ENCODE peak calls at places on chromosome 1, in eight cellular contexts. Q is HCT116; I is suprapubic skin; K is vagina; S is neural progenitor cell; N is CD8-positive, alpha-beta T cell; X is stomach; H is PC-3. W is an unnamed sample.

GRCh38 chr1:215599418-215599817 is 32.3 kb downstream of the KCTD3 start:
- DNase-seq in X (no peak), I (no peak), S (no peak), Q (no peak), H (no peak), N (no peak), K (no peak), W (no peak)

GRCh38 chr1:110059133-110059863 is 11.2 kb downstream of the ALX3 start:
- DNase-seq in X (no peak), N (no peak), K (no peak), Q (no peak), S (no peak), I (no peak), H (no peak), W (no peak)

GRCh38 chr1:67652800-67653199 is 32.2 kb upstream of the GADD45A start:
- DNase-seq in I (no peak), H (peak; percentile 80), S (no peak), X (no peak), K (no peak), Q (no peak), N (no peak), W (peak; percentile 79)

GRCh38 chr1:89657886-89658285 is 25.0 kb downstream of the LRRC8C start:
- DNase-seq in I (no peak), Q (no peak), X (no peak), H (peak; percentile 12), K (no peak), N (no peak), S (no peak), W (no peak)

GRCh38 chr1:197744979-197745378 is 30.3 kb downstream of the DENND1B start:
- DNase-seq in H (no peak), Q (no peak), S (no peak), K (no peak), N (no peak), X (no peak), I (no peak), W (no peak)

GRCh38 chr1:30274937-30275621 is 448.3 kb downstream of the MATN1 start:
- DNase-seq in X (no peak), S (no peak), I (no peak), H (no peak), N (peak; percentile 31), K (no peak), Q (no peak), W (no peak)

GRCh38 chr1:21492171-21492625 is 17.0 kb upstream of the ALPL start:
- DNase-seq in Q (no peak), K (no peak), X (no peak), N (no peak), S (no peak), H (no peak), I (no peak), W (no peak)

GRCh38 chr1:207990455-207990854 is 79.5 kb upstream of the CD34 start:
- DNase-seq in S (no peak), K (peak; percentile 37), H (no peak), N (no peak), X (no peak), Q (no peak), I (no peak), W (no peak)

GRCh38 chr1:82273816-82274215 is 473.1 kb downstream of the ADGRL2 start:
- DNase-seq in X (no peak), N (no peak), H (no peak), Q (no peak), K (no peak), I (no peak), S (no peak), W (no peak)

GRCh38 chr1:21870611-21871010 is 58.5 kb downstream of the LDLRAD2 start:
- DNase-seq in K (no peak), N (no peak), S (no peak), Q (no peak), X (no peak), H (no peak), I (no peak), W (no peak)

GRCh38 chr1:185934476-185935189 is 200.4 kb downstream of the HMCN1 start:
- DNase-seq in I (no peak), H (no peak), N (no peak), X (no peak), S (no peak), Q (no peak), K (no peak), W (peak; percentile 16)

DNA sequence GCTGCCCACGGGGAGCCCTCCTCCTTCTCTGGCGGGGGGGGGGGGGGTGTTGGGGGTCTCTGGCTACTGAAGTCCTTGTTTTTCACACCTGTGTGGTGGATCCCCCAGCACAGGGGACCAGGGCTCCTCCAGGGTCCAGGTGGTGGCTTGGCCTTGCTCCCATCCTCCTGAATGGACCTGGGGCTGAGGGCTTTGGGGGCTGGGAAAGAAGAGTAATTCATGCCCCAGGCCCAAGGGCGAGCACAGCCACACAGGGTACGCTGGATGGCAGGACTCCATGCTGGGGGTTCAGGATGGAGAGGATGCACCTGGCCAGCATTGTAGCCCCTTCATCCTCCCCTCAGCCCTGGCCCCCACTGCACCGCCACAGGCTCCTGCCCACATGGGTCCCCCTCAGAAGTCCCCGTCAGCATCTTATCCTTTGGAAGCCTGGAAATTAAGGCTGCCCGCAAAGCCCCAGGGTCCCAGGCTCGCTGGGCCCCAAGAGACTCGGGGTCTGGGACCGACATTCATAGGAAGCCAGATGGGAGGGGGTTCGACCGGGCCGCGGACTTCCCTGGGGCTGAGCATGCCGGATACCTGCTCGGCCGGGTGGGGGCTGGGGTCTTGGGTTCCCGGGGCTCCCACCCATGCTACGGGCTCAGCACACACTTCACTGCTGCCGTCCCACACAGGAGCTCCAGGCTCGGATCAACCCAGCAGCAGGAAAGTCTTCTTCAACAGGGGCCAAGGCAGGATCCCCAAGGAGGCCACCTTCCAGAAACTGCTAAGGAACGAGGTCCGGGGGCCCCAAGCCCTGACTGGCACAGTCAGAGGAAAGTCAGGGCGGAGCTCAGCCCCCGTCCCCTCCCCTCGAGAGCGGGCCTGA is 49.0 kb upstream of the ACTRT2 start:
- DNase-seq in K (no peak), Q (no peak), I (peak; percentile 49), H (no peak), S (no peak), N (peak; percentile 29), X (no peak), W (no peak)
- H3K9me3 ChIP-seq in K (no peaks in the 10 kb centered on the region), Q (no peaks in the 10 kb centered on the region), I (no peaks in the 10 kb centered on the region), H (no peaks in the 10 kb centered on the region), S (no peaks in the 10 kb centered on the region), N (no peaks in the 10 kb centered on the region), X (no peaks in the 10 kb centered on the region), W (peaks cover 95% of the 10 kb centered on the region)

GRCh38 chr1:154193821-154194220 is 1.9 kb upstream of the TPM3 start:
- DNase-seq in S (no peak), Q (no peak), I (peak; percentile 67), X (peak; percentile 46), H (peak; percentile 62), N (no peak), K (no peak), W (no peak)
- H3K27me3 ChIP-seq in S (no peaks in the 10 kb centered on the region), Q (peaks cover 36% of the 10 kb centered on the region), I (no peaks in the 10 kb centered on the region), X (peaks cover 9% of the 10 kb centered on the region), H (peaks cover 27% of the 10 kb centered on the region), N (no peaks in the 10 kb centered on the region), K (no peaks in the 10 kb centered on the region), W (peaks cover 13% of the 10 kb centered on the region)

GRCh38 chr1:35001743-35002142 is 16.6 kb upstream of the TMEM35B start:
- DNase-seq in N (no peak), H (no peak), X (no peak), I (no peak), Q (no peak), S (no peak), K (no peak), W (no peak)
- TF ChIP-seq CTCF in N (no peak), H (no peak), X (no peak), I (no peak), Q (no peak), S (no peak), K (no peak), W (no peak)

GRCh38 chr1:33494929-33495328 is 22.5 kb downstream of the ZSCAN20 start:
- DNase-seq in I (no peak), X (no peak), S (no peak), Q (no peak), H (no peak), N (no peak), K (no peak), W (no peak)
- H3K9me3 ChIP-seq in I (peaks cover 22% of the 10 kb centered on the region), X (peaks cover 60% of the 10 kb centered on the region), S (peaks cover 21% of the 10 kb centered on the region), Q (peaks cover 28% of the 10 kb centered on the region), H (peaks cover 25% of the 10 kb centered on the region), N (peaks cover 18% of the 10 kb centered on the region), K (peaks cover 26% of the 10 kb centered on the region), W (peaks cover 50% of the 10 kb centered on the region)

DNA sequence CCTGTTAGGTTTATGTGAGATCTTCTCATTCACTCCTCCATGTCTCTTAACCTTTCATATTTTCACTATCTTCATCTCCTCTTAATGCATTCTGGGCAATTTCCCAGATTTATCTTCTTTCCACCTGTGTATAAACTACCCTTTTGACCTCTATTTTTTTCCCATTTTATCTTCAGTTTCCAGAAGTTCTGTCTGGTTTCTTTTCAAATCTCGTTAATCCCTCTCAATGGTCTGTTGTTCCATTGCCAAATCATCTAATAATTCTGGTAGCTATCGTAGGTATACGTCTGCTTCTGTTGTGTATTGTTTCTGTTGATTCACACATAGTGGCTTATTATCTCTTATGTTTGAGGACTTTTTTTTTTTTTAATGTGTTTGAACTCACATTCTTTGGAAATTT is 25.7 kb upstream of the HYI start:
- DNase-seq in I (no peak), S (no peak), X (no peak), H (no peak), N (no peak), Q (no peak), K (no peak), W (no peak)
- H3K27me3 ChIP-seq in I (no peaks in the 10 kb centered on the region), S (no peaks in the 10 kb centered on the region), X (no peaks in the 10 kb centered on the region), H (no peaks in the 10 kb centered on the region), N (no peaks in the 10 kb centered on the region), Q (no peaks in the 10 kb centered on the region), K (no peaks in the 10 kb centered on the region), W (no peaks in the 10 kb centered on the region)

W was measured in AG04450.